ENCODE peak calls at places on chromosomes 6 and 20, in eight cellular contexts. W is psoas muscle, I is AG09319, G is nephron progenitor cell, H is cardiac muscle cell, B is B cell, S is fibroblast of mammary gland, C is lower leg skin. J is an unnamed sample.

GRCh38 chr6:10404107-10404798 is 10.6 kb downstream of the TFAP2A start:
- DNase-seq in W (peak; percentile 93), I (peak; percentile 94), G (peak; percentile 96), H (peak; percentile 97), B (peak; percentile 92), S (peak; percentile 85), C (peak; percentile 90), J (peak; percentile 92)

GRCh38 chr6:149384464-149384863 is 15.6 kb upstream of the SUMO4 start:
- DNase-seq in W (no peak), I (no peak), G (no peak), H (no peak), B (no peak), S (no peak), C (no peak), J (no peak)

GRCh38 chr6:33425668-33426577 is 6.1 kb downstream of the SYNGAP1 start:
- DNase-seq in W (peak; percentile 93), I (peak; percentile 47), G (peak; percentile 86), H (peak; percentile 87), B (peak; percentile 89), S (peak; percentile 85), C (peak; percentile 81), J (peak; percentile 93)

GRCh38 chr6:39225946-39226437 is 3.3 kb downstream of the KCNK5 start:
- DNase-seq in W (no peak), I (no peak), G (no peak), H (no peak), B (no peak), S (no peak), C (no peak), J (peak; percentile 90)

GRCh38 chr20:17129089-17129488 is 97.8 kb upstream of the PCSK2 start:
- DNase-seq in W (no peak), I (no peak), G (no peak), H (no peak), B (no peak), S (no peak), C (no peak), J (no peak)

GRCh38 chr6:52503853-52504777 is 72.7 kb downstream of the TRAM2 start:
- DNase-seq in W (peak; percentile 97), I (no peak), G (no peak), H (no peak), B (no peak), S (peak; percentile 92), C (peak; percentile 95), J (no peak)

GRCh38 chr20:21105429-21106170 is 558 bp downstream of the LINC00237 start:
- DNase-seq in W (no peak), I (no peak), G (peak; percentile 38), H (no peak), B (peak; percentile 38), S (no peak), C (no peak), J (peak; percentile 25)

GRCh38 chr20:35729836-35730582 is 12.1 kb downstream of the RBM39 start:
- DNase-seq in W (no peak), I (no peak), G (no peak), H (no peak), B (no peak), S (no peak), C (no peak), J (no peak)

GRCh38 chr6:41066867-41067304 is 5.3 kb downstream of the OARD1 start:
- DNase-seq in W (peak; percentile 81), I (peak; percentile 61), G (peak; percentile 78), H (peak; percentile 81), B (peak; percentile 30), S (peak; percentile 84), C (peak; percentile 69), J (peak; percentile 77)

GRCh38 chr6:135066806-135067205 is 12.2 kb upstream of the HBS1L start:
- DNase-seq in W (no peak), I (no peak), G (no peak), H (no peak), B (no peak), S (no peak), C (no peak), J (peak; percentile 62)

GRCh38 chr6:134546962-134547645 is 229.2 kb upstream of the SGK1 start:
- DNase-seq in W (no peak), I (no peak), G (no peak), H (no peak), B (no peak), S (no peak), C (no peak), J (no peak)

GRCh38 chr6:110217255-110217654 is 37.0 kb downstream of the CDC40 start:
- DNase-seq in W (no peak), I (no peak), G (no peak), H (no peak), B (no peak), S (peak; percentile 17), C (no peak), J (peak; percentile 19)

GRCh38 chr20:49562341-49563014 is 5.5 kb downstream of the PTGIS start:
- DNase-seq in W (peak; percentile 85), I (no peak), G (no peak), H (no peak), B (no peak), S (peak; percentile 91), C (peak; percentile 71), J (no peak)

GRCh38 chr6:63352587-63353281 is 33.0 kb upstream of the LGSN start:
- DNase-seq in W (no peak), I (no peak), G (peak; percentile 8), H (peak; percentile 54), B (peak; percentile 27), S (peak; percentile 69), C (peak; percentile 25), J (no peak)

DNA sequence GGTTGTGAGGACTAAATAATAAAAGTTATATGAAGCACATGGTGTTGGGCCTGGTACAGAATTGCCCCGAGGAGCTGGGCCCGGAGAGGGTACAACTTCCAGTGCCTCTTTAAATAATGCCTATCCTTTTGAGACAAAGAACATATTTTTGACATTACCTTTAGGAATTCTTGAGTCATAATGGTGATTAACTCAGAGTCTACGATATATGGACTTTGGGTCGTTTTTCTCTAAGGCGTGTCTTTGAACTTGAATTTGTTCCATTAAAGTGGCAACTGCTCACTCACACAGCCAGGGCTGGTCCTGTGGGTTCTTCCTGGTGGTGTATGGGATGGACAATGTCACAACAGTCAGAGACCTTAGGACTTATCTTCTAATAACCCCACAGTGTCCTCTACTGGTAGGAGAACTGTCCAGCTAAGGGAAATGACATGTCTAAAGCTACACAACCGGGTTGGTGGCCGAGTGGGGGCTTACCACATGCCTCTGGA is 106.5 kb downstream of the CDC5L start:
- DNase-seq in W (no peak), I (peak; percentile 20), G (no peak), H (no peak), B (no peak), S (peak; percentile 90), C (no peak), J (no peak)
- TF ChIP-seq CTCF in W (peak; percentile 23), I (peak; percentile 33), G (no peak), H (peak; percentile 32), B (no peak), S (peak; percentile 43), C (no peak), J (no peak)

GRCh38 chr6:145043926-145044500 is 691.3 kb downstream of the EPM2A start:
- DNase-seq in W (no peak), I (no peak), G (no peak), H (no peak), B (no peak), S (no peak), C (no peak), J (no peak)

GRCh38 chr6:145036848-145037567 is 698.3 kb downstream of the EPM2A start:
- DNase-seq in W (no peak), I (no peak), G (no peak), H (no peak), B (no peak), S (peak; percentile 38), C (no peak), J (no peak)

GRCh38 chr6:145044606-145045275 is 690.6 kb downstream of the EPM2A start:
- DNase-seq in W (no peak), I (peak; percentile 56), G (no peak), H (peak; percentile 15), B (no peak), S (peak; percentile 93), C (no peak), J (no peak)

DNA sequence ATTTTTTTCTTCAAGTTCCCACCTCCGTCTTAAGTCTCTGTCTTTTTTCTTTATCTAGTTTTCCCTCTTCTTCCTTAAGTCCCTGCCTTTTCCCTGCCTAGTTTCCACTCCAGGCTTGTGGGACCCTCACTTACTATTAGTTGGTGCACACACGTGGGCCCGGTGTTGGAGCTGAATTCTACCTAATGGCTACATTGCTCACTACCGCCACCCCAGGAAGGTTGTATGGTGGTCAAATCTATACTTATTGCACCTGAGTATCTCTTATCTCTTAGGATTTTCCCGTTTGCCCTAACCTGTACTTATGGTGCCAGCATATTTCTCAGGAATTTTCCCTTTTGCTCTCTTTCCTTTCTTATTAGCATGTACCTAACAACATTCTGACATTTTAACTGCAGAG is 692.8 kb downstream of the EPM2A start:
- DNase-seq in W (no peak), I (no peak), G (no peak), H (no peak), B (no peak), S (no peak), C (no peak), J (peak; percentile 12)
- TF ChIP-seq CTCF in W (no peak), I (no peak), G (no peak), H (peak; percentile 3), B (no peak), S (peak; percentile 24), C (no peak), J (peak; percentile 20)

GRCh38 chr6:139337830-139338229 is 36.6 kb downstream of the CITED2 start:
- DNase-seq in W (peak; percentile 61), I (no peak), G (no peak), H (no peak), B (no peak), S (no peak), C (no peak), J (no peak)
- TF ChIP-seq CTCF in W (no peak), I (no peak), G (no peak), H (no peak), B (no peak), S (no peak), C (no peak), J (no peak)

GRCh38 chr6:94468830-94469229 is 1049.5 kb upstream of the EPHA7 start:
- DNase-seq in W (no peak), I (no peak), G (no peak), H (no peak), B (no peak), S (no peak), C (no peak), J (no peak)
- TF ChIP-seq CTCF in W (no peak), I (no peak), G (no peak), H (no peak), B (no peak), S (no peak), C (no peak), J (no peak)

DNA sequence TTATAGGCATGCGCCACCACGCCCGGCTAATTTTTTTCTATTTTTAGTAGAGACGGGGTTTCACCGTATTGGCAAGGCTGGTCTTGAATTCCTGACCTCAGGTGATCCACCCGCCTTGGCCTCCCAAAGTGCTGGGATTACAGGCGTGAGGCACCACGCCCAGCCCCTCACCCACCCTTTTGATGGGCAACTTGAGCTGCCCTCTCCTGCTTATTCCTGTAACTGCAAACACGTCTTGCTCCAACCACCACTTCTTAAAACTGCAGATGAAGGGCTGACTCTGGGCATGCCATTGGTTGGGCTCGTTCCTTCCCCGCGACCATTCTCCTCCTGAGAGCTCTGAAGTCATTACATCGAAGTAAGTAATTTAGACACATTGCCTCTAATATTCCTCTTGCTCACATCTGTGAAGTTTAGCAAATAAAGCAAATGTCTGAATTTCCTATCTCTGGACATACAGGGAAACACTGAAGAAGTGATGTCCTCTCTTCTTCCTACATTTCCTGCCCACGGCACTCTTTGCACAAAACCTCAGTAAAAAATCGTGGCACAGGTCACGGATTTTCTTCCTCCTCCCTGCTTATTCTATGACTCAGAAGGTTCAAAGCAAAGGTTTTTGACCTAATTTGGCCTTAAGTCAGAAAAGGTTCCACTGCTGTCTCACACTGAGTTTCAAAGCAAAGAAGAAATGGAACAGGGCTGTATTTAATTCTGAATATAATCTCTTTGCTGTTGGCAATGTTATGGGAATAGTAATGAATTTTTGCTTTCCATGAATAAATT is 117.5 kb downstream of the GMPR start:
- DNase-seq in W (no peak), I (no peak), G (no peak), H (no peak), B (no peak), S (peak; percentile 74), C (no peak), J (no peak)
- TF ChIP-seq CTCF in W (no peak), I (no peak), G (no peak), H (no peak), B (no peak), S (no peak), C (no peak), J (no peak)

J was measured in activated CD8-positive, alpha-beta T cell treated with anti-CD3 and anti-CD28 coated beads for 36 hours.